ENCODE peak calls at places on chromosomes 16 and 17, in six cellular contexts. One of them, this sample, is unnamed.

GRCh38 chr16:63217011-63217410 is 1180.8 kb upstream of the CDH8 start:
- DNase-seq in activated CD4-positive, CD25-positive, alpha-beta regulatory T cell: no peak
- DNase-seq in RWPE1: no peak
- DNase-seq in pons: peak; percentile 28
- DNase-seq in T-cell: no peak
- DNase-seq in suprapubic skin: no peak
- DNase-seq in this sample: no peak

GRCh38 chr16:14181371-14182050 is 110.4 kb downstream of the MRTFB start:
- DNase-seq in suprapubic skin: no peak
- DNase-seq in RWPE1: peak; percentile 67
- DNase-seq in pons: no peak
- DNase-seq in activated CD4-positive, CD25-positive, alpha-beta regulatory T cell: no peak
- DNase-seq in T-cell: no peak
- DNase-seq in this sample: no peak

GRCh38 chr17:78599419-78599818 is 22.2 kb upstream of the DNAH17 start:
- DNase-seq in T-cell: no peak
- DNase-seq in activated CD4-positive, CD25-positive, alpha-beta regulatory T cell: no peak
- DNase-seq in suprapubic skin: no peak
- DNase-seq in RWPE1: no peak
- DNase-seq in pons: no peak
- DNase-seq in this sample: no peak

GRCh38 chr17:38464723-38465419 is 36.6 kb downstream of the ARHGAP23 start:
- DNase-seq in RWPE1: peak; percentile 88
- DNase-seq in pons: peak; percentile 85
- DNase-seq in suprapubic skin: peak; percentile 94
- DNase-seq in T-cell: no peak
- DNase-seq in activated CD4-positive, CD25-positive, alpha-beta regulatory T cell: no peak
- DNase-seq in this sample: peak; percentile 83

GRCh38 chr17:50708050-50709000 is 611 bp upstream of the ANKRD40 start:
- DNase-seq in RWPE1: no peak
- DNase-seq in T-cell: no peak
- DNase-seq in pons: peak; percentile 71
- DNase-seq in activated CD4-positive, CD25-positive, alpha-beta regulatory T cell: no peak
- DNase-seq in suprapubic skin: no peak
- DNase-seq in this sample: peak; percentile 68

GRCh38 chr17:13030459-13031305 is 12.9 kb upstream of the ELAC2 start:
- DNase-seq in suprapubic skin: no peak
- DNase-seq in RWPE1: peak; percentile 34
- DNase-seq in activated CD4-positive, CD25-positive, alpha-beta regulatory T cell: peak; percentile 24
- DNase-seq in pons: peak; percentile 49
- DNase-seq in T-cell: no peak
- DNase-seq in this sample: peak; percentile 75

GRCh38 chr16:70160388-70160787 is 13.2 kb upstream of the CLEC18C start:
- DNase-seq in T-cell: no peak
- DNase-seq in suprapubic skin: no peak
- DNase-seq in pons: no peak
- DNase-seq in RWPE1: no peak
- DNase-seq in activated CD4-positive, CD25-positive, alpha-beta regulatory T cell: no peak
- DNase-seq in this sample: no peak

GRCh38 chr17:69796093-69796492 is 278.9 kb upstream of the KCNJ16 start:
- DNase-seq in suprapubic skin: no peak
- DNase-seq in RWPE1: no peak
- DNase-seq in T-cell: no peak
- DNase-seq in pons: no peak
- DNase-seq in activated CD4-positive, CD25-positive, alpha-beta regulatory T cell: no peak
- DNase-seq in this sample: no peak

GRCh38 chr17:17788967-17789366 is 47.8 kb downstream of the SREBF1 start:
- DNase-seq in pons: no peak
- DNase-seq in activated CD4-positive, CD25-positive, alpha-beta regulatory T cell: no peak
- DNase-seq in T-cell: no peak
- DNase-seq in suprapubic skin: no peak
- DNase-seq in RWPE1: no peak
- DNase-seq in this sample: no peak